ENCODE peak calls at places on chromosomes 2 and 18, in seven cellular contexts. One of them, this sample, is unnamed.

GRCh38 chr2:236867441-236868260 is 218.0 kb upstream of the COPS8 start:
- DNase-seq in foreskin fibroblast: peak
- DNase-seq in uterus: no peak
- DNase-seq in ovary: no peak
- DNase-seq in heart left ventricle: no peak
- DNase-seq in neural crest cell: no peak
- DNase-seq in A549: no peak
- DNase-seq in this sample: no peak

GRCh38 chr2:218369374-218369773 is 12.7 kb upstream of the SLC11A1 start:
- DNase-seq in A549: no peak
- DNase-seq in neural crest cell: no peak
- DNase-seq in ovary: no peak
- DNase-seq in uterus: no peak
- DNase-seq in heart left ventricle: no peak
- DNase-seq in foreskin fibroblast: no peak
- DNase-seq in this sample: no peak

GRCh38 chr2:12821656-12822055 is 104.9 kb downstream of the TRIB2 start:
- DNase-seq in uterus: no peak
- DNase-seq in ovary: no peak
- DNase-seq in A549: no peak
- DNase-seq in heart left ventricle: no peak
- DNase-seq in neural crest cell: no peak
- DNase-seq in foreskin fibroblast: no peak
- DNase-seq in this sample: no peak

GRCh38 chr2:190717764-190718651 is 69.1 kb downstream of the NAB1 start:
- DNase-seq in foreskin fibroblast: no peak
- DNase-seq in A549: no peak
- DNase-seq in ovary: no peak
- DNase-seq in heart left ventricle: no peak
- DNase-seq in neural crest cell: no peak
- DNase-seq in uterus: no peak
- DNase-seq in this sample: no peak

GRCh38 chr2:181683518-181684453 is 3.5 kb upstream of the NEUROD1 start:
- DNase-seq in ovary: no peak
- DNase-seq in foreskin fibroblast: peak
- DNase-seq in neural crest cell: peak
- DNase-seq in heart left ventricle: no peak
- DNase-seq in uterus: no peak
- DNase-seq in A549: no peak
- DNase-seq in this sample: peak

GRCh38 chr2:122886479-122887130 is 1131.2 kb downstream of the TSN start:
- DNase-seq in uterus: no peak
- DNase-seq in neural crest cell: no peak
- DNase-seq in A549: peak
- DNase-seq in ovary: no peak
- DNase-seq in heart left ventricle: no peak
- DNase-seq in foreskin fibroblast: no peak
- DNase-seq in this sample: no peak

GRCh38 chr2:6785511-6785910 is 80.2 kb downstream of the CMPK2 start:
- DNase-seq in foreskin fibroblast: no peak
- DNase-seq in A549: no peak
- DNase-seq in heart left ventricle: no peak
- DNase-seq in ovary: no peak
- DNase-seq in uterus: no peak
- DNase-seq in neural crest cell: no peak
- DNase-seq in this sample: no peak

GRCh38 chr18:58080516-58080915 is 36.5 kb downstream of the NEDD4L start:
- DNase-seq in neural crest cell: no peak
- DNase-seq in foreskin fibroblast: no peak
- DNase-seq in ovary: no peak
- DNase-seq in heart left ventricle: no peak
- DNase-seq in uterus: no peak
- DNase-seq in A549: no peak
- DNase-seq in this sample: no peak

GRCh38 chr18:74489631-74490030 is 6.5 kb upstream of the CNDP2 start:
- DNase-seq in A549: no peak
- DNase-seq in ovary: no peak
- DNase-seq in foreskin fibroblast: peak
- DNase-seq in uterus: no peak
- DNase-seq in heart left ventricle: no peak
- DNase-seq in neural crest cell: no peak
- DNase-seq in this sample: no peak

GRCh38 chr2:147844691-147845607 is at the start of gene ACVR2A:
- DNase-seq in A549: peak
- DNase-seq in uterus: peak
- DNase-seq in ovary: peak
- DNase-seq in foreskin fibroblast: peak
- DNase-seq in heart left ventricle: peak
- DNase-seq in neural crest cell: peak
- DNase-seq in this sample: peak

GRCh38 chr2:14632133-14632936 is at the start of gene LRATD1:
- DNase-seq in foreskin fibroblast: peak
- DNase-seq in neural crest cell: peak
- DNase-seq in A549: peak
- DNase-seq in ovary: peak
- DNase-seq in uterus: peak
- DNase-seq in heart left ventricle: peak
- DNase-seq in this sample: peak

GRCh38 chr2:147636888-147637270 is 207.9 kb upstream of the ACVR2A start:
- DNase-seq in ovary: no peak
- DNase-seq in neural crest cell: no peak
- DNase-seq in heart left ventricle: no peak
- DNase-seq in A549: no peak
- DNase-seq in foreskin fibroblast: no peak
- DNase-seq in uterus: no peak
- DNase-seq in this sample: no peak

GRCh38 chr18:36547544-36547943 is 250.0 kb downstream of the FHOD3 start:
- DNase-seq in A549: no peak
- DNase-seq in neural crest cell: no peak
- DNase-seq in foreskin fibroblast: no peak
- DNase-seq in ovary: no peak
- DNase-seq in uterus: no peak
- DNase-seq in heart left ventricle: no peak
- DNase-seq in this sample: no peak

GRCh38 chr18:22399949-22400348 is 17.8 kb downstream of the CTAGE1 start:
- DNase-seq in ovary: no peak
- DNase-seq in heart left ventricle: peak
- DNase-seq in foreskin fibroblast: peak
- DNase-seq in neural crest cell: no peak
- DNase-seq in uterus: no peak
- DNase-seq in A549: no peak
- DNase-seq in this sample: no peak

GRCh38 chr18:45829896-45830295 is 4.4 kb downstream of the SIGLEC15 start:
- DNase-seq in heart left ventricle: no peak
- DNase-seq in neural crest cell: no peak
- DNase-seq in foreskin fibroblast: no peak
- DNase-seq in ovary: no peak
- DNase-seq in uterus: no peak
- DNase-seq in A549: no peak
- DNase-seq in this sample: no peak

GRCh38 chr18:45058076-45058475 is 377.4 kb downstream of the SETBP1 start:
- DNase-seq in ovary: no peak
- DNase-seq in heart left ventricle: no peak
- DNase-seq in foreskin fibroblast: no peak
- DNase-seq in A549: no peak
- DNase-seq in uterus: no peak
- DNase-seq in neural crest cell: no peak
- DNase-seq in this sample: no peak

DNA sequence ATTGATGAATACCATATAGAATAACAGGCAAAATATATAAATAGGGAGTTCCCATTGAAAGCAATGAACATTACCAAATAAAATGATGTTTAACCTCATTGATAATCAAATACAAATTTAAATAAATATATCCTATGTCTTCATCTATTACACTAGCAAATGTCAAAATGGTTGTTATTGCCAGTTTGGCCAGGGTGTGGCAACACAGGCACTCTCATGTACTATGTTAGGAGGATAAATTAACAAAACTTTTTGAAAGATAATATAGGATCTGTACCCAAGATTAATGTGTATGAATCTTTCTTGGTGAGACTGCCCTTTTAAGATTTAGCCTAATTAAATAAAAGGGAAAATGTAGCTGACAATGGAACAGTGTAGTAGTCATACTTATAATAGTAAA is 659.3 kb downstream of the ERBB4 start:
- DNase-seq in uterus: no peak
- DNase-seq in neural crest cell: no peak
- DNase-seq in ovary: no peak
- DNase-seq in foreskin fibroblast: no peak
- DNase-seq in heart left ventricle: no peak
- DNase-seq in A549: no peak
- DNase-seq in this sample: peak
- TF ChIP-seq CTCF in uterus: no peak
- TF ChIP-seq CTCF in neural crest cell: peak
- TF ChIP-seq CTCF in ovary: no peak
- TF ChIP-seq CTCF in foreskin fibroblast: no peak
- TF ChIP-seq CTCF in heart left ventricle: peak
- TF ChIP-seq CTCF in A549: no peak
- TF ChIP-seq CTCF in this sample: no peak

DNA sequence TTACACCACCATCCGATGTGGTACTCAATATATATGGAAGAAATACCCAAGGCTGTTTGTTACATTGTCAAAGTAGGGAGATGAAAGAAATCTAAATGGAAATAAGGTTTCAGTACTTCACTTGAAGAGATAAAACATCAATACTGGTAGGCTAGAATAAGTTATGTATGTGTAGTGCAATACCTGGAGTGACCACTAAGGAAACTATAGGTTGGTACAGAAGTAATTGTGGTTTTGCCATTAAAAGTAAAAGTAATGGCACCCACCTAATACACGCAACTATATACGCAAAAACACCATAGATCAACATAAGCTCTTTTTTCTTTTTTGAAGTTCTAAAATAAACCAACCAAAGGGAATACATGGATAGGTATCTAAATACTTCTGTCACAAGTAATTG is 143.2 kb upstream of the KYNU start:
- DNase-seq in A549: no peak
- DNase-seq in heart left ventricle: no peak
- DNase-seq in foreskin fibroblast: no peak
- DNase-seq in neural crest cell: no peak
- DNase-seq in ovary: no peak
- DNase-seq in uterus: no peak
- DNase-seq in this sample: no peak
- TF ChIP-seq CTCF in A549: no peak
- TF ChIP-seq CTCF in heart left ventricle: no peak
- TF ChIP-seq CTCF in foreskin fibroblast: no peak
- TF ChIP-seq CTCF in neural crest cell: peak
- TF ChIP-seq CTCF in ovary: no peak
- TF ChIP-seq CTCF in uterus: no peak
- TF ChIP-seq CTCF in this sample: no peak

GRCh38 chr2:173669888-173670287 is 295.3 kb downstream of the SP3 start:
- DNase-seq in A549: no peak
- DNase-seq in uterus: no peak
- DNase-seq in ovary: no peak
- DNase-seq in neural crest cell: no peak
- DNase-seq in heart left ventricle: no peak
- DNase-seq in foreskin fibroblast: no peak
- DNase-seq in this sample: no peak

GRCh38 chr2:173669271-173669853 is 295.8 kb downstream of the SP3 start:
- DNase-seq in A549: no peak
- DNase-seq in foreskin fibroblast: no peak
- DNase-seq in heart left ventricle: no peak
- DNase-seq in ovary: no peak
- DNase-seq in uterus: no peak
- DNase-seq in neural crest cell: no peak
- DNase-seq in this sample: no peak

GRCh38 chr2:173664520-173664919 is 300.7 kb downstream of the SP3 start:
- DNase-seq in uterus: no peak
- DNase-seq in heart left ventricle: no peak
- DNase-seq in foreskin fibroblast: no peak
- DNase-seq in ovary: no peak
- DNase-seq in A549: no peak
- DNase-seq in neural crest cell: no peak
- DNase-seq in this sample: no peak

GRCh38 chr2:173667014-173667413 is 298.2 kb downstream of the SP3 start:
- DNase-seq in neural crest cell: no peak
- DNase-seq in uterus: no peak
- DNase-seq in A549: no peak
- DNase-seq in ovary: no peak
- DNase-seq in heart left ventricle: no peak
- DNase-seq in foreskin fibroblast: no peak
- DNase-seq in this sample: no peak

DNA sequence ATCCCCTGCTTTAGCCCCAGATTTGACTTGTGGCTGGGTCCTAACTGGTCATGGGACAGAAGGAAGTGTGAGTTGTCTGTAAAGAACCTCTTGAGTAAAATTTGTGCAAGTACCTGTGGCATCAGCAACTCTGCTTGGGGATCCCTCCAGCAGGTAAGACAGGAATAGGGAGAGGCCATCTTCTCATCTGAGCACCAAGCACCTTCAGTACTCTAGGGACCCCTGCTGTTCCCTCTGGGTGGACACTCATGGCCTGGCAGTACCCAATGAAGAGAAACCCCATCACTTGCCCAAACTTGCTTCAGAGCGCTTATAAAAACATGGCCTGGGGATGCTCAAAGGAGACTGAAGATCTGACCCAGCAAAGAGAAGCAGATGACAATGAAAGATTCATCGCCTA is 297.8 kb downstream of the SP3 start:
- DNase-seq in heart left ventricle: no peak
- DNase-seq in foreskin fibroblast: peak
- DNase-seq in uterus: no peak
- DNase-seq in A549: peak
- DNase-seq in neural crest cell: no peak
- DNase-seq in ovary: no peak
- DNase-seq in this sample: peak
- TF ChIP-seq CTCF in heart left ventricle: no peak
- TF ChIP-seq CTCF in foreskin fibroblast: peak
- TF ChIP-seq CTCF in uterus: no peak
- TF ChIP-seq CTCF in A549: peak
- TF ChIP-seq CTCF in neural crest cell: peak
- TF ChIP-seq CTCF in ovary: no peak
- TF ChIP-seq CTCF in this sample: peak

GRCh38 chr2:73020657-73021370 is 50.7 kb downstream of the SFXN5 start:
- DNase-seq in neural crest cell: no peak
- DNase-seq in foreskin fibroblast: peak
- DNase-seq in uterus: no peak
- DNase-seq in A549: peak
- DNase-seq in heart left ventricle: no peak
- DNase-seq in ovary: no peak
- DNase-seq in this sample: no peak
- TF ChIP-seq CTCF in neural crest cell: no peak
- TF ChIP-seq CTCF in foreskin fibroblast: no peak
- TF ChIP-seq CTCF in uterus: no peak
- TF ChIP-seq CTCF in A549: no peak
- TF ChIP-seq CTCF in heart left ventricle: no peak
- TF ChIP-seq CTCF in ovary: no peak
- TF ChIP-seq CTCF in this sample: no peak

This sample was measured in Calu3.